ENCODE peak calls at places on chromosome 1, in seven cellular contexts. N is fibroblast of lung, Y is A549, L is PC-3, R is IMR-90, Z is mesendoderm, S is neuronal stem cell. B is an unnamed sample.

GRCh38 chr1:59707216-59707615 is 107.5 kb upstream of the HOOK1 start:
- DNase-seq in N (peak), L (peak), Z (no peak), S (no peak), Y (peak), R (peak), B (no peak)

GRCh38 chr1:1431845-1432565 is 3.5 kb upstream of the VWA1 start:
- DNase-seq in Z (peak), S (no peak), R (no peak), Y (no peak), N (no peak), L (peak), B (peak)

GRCh38 chr1:27405074-27405473 is 12.7 kb downstream of the GPR3 start:
- DNase-seq in N (peak), S (no peak), Y (no peak), L (no peak), R (peak), Z (peak), B (no peak)

GRCh38 chr1:39084191-39084590 is 58.0 kb downstream of the NDUFS5 start:
- DNase-seq in L (no peak), R (no peak), Z (no peak), N (no peak), Y (no peak), S (no peak), B (no peak)

GRCh38 chr1:43082701-43083100 is 89.4 kb downstream of the EBNA1BP2 start:
- DNase-seq in S (no peak), N (no peak), R (no peak), Z (no peak), Y (no peak), L (no peak), B (no peak)

GRCh38 chr1:24149854-24150227 is 6.9 kb upstream of the IL22RA1 start:
- DNase-seq in Y (peak), S (no peak), L (peak), N (peak), R (peak), Z (no peak), B (peak)

GRCh38 chr1:35707253-35708178 is 11.2 kb downstream of the C1orf216 start:
- DNase-seq in L (no peak), S (peak), Z (peak), R (no peak), Y (no peak), N (peak), B (no peak)

GRCh38 chr1:202110977-202111376 is 11.7 kb upstream of the GPR37L1 start:
- DNase-seq in R (no peak), L (no peak), N (no peak), Y (no peak), Z (no peak), S (no peak), B (no peak)

GRCh38 chr1:196655037-196655436 is 3.2 kb downstream of the CFH start:
- DNase-seq in N (no peak), S (no peak), Y (no peak), R (no peak), Z (no peak), L (no peak), B (no peak)

GRCh38 chr1:160169553-160170399 is 18.4 kb downstream of the ATP1A4 start:
- DNase-seq in N (no peak), Z (peak), Y (no peak), S (peak), R (no peak), L (no peak), B (no peak)

GRCh38 chr1:86778510-86779218 is 74.3 kb downstream of the SH3GLB1 start:
- DNase-seq in L (peak), S (no peak), Y (no peak), Z (no peak), N (peak), R (peak), B (no peak)

GRCh38 chr1:86773331-86774288 is 69.2 kb downstream of the SH3GLB1 start:
- DNase-seq in R (peak), L (peak), Y (peak), S (no peak), Z (no peak), N (peak), B (no peak)

GRCh38 chr1:86776108-86776507 is 71.7 kb downstream of the SH3GLB1 start:
- DNase-seq in Y (no peak), Z (no peak), L (no peak), S (no peak), N (no peak), R (no peak), B (no peak)

GRCh38 chr1:86774305-86775304 is 70.2 kb downstream of the SH3GLB1 start:
- DNase-seq in N (peak), S (no peak), Z (peak), L (peak), Y (peak), R (peak), B (peak)

DNA sequence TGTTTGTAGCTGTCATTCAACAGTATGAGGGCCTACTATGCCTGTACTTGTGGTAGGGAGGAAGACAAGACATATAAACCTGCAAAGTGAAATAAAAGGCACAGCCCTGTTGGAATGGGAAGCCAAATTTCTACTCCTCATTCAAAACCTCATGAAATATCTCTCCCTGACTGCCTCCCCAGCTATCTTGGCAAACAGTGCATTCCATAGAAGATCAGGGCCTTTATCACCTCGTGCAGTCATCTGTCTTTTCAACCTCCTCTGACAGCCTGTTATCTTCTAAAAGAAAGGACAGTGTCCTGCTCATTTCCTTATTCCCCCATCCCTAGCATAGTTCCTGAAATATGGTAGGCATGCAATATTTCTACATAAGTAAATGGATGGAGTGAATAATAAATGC is 71.0 kb downstream of the SH3GLB1 start:
- DNase-seq in R (no peak), Z (peak), Y (no peak), S (no peak), L (no peak), N (no peak), B (no peak)
- H3K4me2 ChIP-seq in R (peak), Z (no peak), Y (peak), S (no peak), L (no peak), N (no peak), B (peak)

GRCh38 chr1:156098782-156099181 is 15.7 kb upstream of the LMNA start:
- DNase-seq in N (no peak), R (no peak), Z (no peak), L (no peak), S (no peak), Y (no peak), B (no peak)
- H3K4me2 ChIP-seq in N (no peak), R (no peak), Z (no peak), L (no peak), S (no peak), Y (no peak), B (no peak)

DNA sequence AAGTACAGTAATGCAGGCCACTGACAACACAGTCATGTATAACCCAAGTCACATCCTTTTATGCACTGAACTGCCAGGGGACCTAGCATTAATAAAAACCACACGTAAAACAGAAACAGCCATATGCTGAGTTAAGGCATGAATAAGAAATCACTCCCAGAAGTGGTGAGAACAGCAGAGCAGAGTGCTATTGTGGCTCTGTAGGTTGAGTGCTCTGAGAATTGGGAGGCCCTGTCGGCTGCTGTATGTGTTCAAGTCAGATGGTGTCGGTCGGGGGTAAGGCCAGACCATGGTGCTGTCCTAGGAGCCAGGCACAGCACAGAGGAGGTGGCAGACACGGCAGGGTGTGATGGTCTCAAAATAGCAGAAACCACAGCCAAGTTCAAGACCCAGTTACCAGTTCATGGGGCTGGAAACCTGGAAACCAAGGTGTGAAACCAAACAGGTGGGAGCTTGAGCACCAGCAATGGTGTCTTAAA is 126.6 kb upstream of the COA6 start:
- DNase-seq in Z (no peak), L (no peak), S (no peak), Y (no peak), R (no peak), N (no peak), B (no peak)
- H3K4me2 ChIP-seq in Z (no peak), L (no peak), S (no peak), Y (no peak), R (no peak), N (no peak), B (no peak)

DNA sequence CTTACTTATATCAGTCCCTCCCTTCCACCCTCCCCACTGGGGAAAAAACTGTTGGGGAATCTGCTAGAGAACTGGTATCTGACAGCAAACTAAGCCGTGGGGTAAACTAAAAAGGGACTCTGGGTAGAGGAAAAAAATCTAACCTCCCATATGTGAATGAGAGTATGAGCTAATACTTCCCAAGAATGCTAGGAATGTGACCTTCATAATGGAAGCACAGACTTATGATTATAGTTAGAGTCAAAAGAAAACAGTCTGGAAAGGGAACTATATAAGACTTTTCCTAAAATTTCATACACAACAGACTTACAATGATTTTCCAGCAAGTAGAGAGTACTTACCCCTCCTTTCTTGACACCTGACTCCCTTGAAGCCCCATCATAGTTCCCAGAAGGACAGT is 23.0 kb upstream of the RBBP5 start:
- DNase-seq in Y (no peak), L (peak), R (peak), Z (no peak), N (peak), S (no peak), B (peak)
- H3K4me2 ChIP-seq in Y (peak), L (no peak), R (peak), Z (no peak), N (peak), S (no peak), B (peak)